ENCODE peak calls at places on chromosomes 16 and 17, in eight cellular contexts. N, K, H, D, C, Z, P and S are unnamed samples.
A peak's percentile ranks its signal among the peaks of the same experiment; 100 is the strongest.

GRCh38 chr17:19723967-19724366 is 7.6 kb upstream of the SLC47A2 start:
- DNase-seq in N (no peak), K (no peak), H (peak; percentile 83), D (no peak), C (no peak), Z (no peak), P (no peak), S (no peak)

GRCh38 chr17:41308251-41308917 is 725 bp downstream of the KRTAP16-1 start:
- DNase-seq in N (peak; percentile 40), K (no peak), H (peak; percentile 67), D (no peak), C (no peak), Z (peak; percentile 63), P (no peak), S (no peak)

GRCh38 chr16:2150418-2151187 is 2.2 kb downstream of the RAB26 start:
- DNase-seq in N (no peak), K (no peak), H (peak; percentile 70), D (no peak), C (peak; percentile 80), Z (peak; percentile 62), P (no peak), S (no peak)

GRCh38 chr16:82368041-82368440 is 198.0 kb upstream of the MPHOSPH6 start:
- DNase-seq in N (no peak), K (peak; percentile 38), H (no peak), D (no peak), C (peak; percentile 66), Z (no peak), P (no peak), S (peak; percentile 70)

GRCh38 chr16:25707553-25707952 is 15.8 kb downstream of the HS3ST4 start:
- DNase-seq in N (no peak), K (no peak), H (no peak), D (no peak), C (no peak), Z (no peak), P (no peak), S (no peak)

GRCh38 chr17:66915204-66915611 is 49.3 kb upstream of the CACNG4 start:
- DNase-seq in N (no peak), K (peak; percentile 39), H (no peak), D (no peak), C (peak; percentile 31), Z (peak; percentile 62), P (no peak), S (no peak)

GRCh38 chr17:11486726-11487310 is 111.5 kb upstream of the DNAH9 start:
- DNase-seq in N (no peak), K (no peak), H (no peak), D (no peak), C (no peak), Z (no peak), P (no peak), S (peak; percentile 70)

GRCh38 chr17:79983456-79983855 is 52.2 kb downstream of the TBC1D16 start:
- DNase-seq in N (no peak), K (no peak), H (peak; percentile 43), D (no peak), C (no peak), Z (peak; percentile 4), P (no peak), S (no peak)

GRCh38 chr17:35709874-35710273 is 21.6 kb upstream of the RASL10B start:
- DNase-seq in N (no peak), K (peak; percentile 7), H (no peak), D (no peak), C (no peak), Z (no peak), P (no peak), S (no peak)

GRCh38 chr17:73278465-73279453 is 17.1 kb upstream of the CPSF4L start:
- DNase-seq in N (no peak), K (no peak), H (no peak), D (no peak), C (no peak), Z (peak; percentile 65), P (no peak), S (no peak)

DNA sequence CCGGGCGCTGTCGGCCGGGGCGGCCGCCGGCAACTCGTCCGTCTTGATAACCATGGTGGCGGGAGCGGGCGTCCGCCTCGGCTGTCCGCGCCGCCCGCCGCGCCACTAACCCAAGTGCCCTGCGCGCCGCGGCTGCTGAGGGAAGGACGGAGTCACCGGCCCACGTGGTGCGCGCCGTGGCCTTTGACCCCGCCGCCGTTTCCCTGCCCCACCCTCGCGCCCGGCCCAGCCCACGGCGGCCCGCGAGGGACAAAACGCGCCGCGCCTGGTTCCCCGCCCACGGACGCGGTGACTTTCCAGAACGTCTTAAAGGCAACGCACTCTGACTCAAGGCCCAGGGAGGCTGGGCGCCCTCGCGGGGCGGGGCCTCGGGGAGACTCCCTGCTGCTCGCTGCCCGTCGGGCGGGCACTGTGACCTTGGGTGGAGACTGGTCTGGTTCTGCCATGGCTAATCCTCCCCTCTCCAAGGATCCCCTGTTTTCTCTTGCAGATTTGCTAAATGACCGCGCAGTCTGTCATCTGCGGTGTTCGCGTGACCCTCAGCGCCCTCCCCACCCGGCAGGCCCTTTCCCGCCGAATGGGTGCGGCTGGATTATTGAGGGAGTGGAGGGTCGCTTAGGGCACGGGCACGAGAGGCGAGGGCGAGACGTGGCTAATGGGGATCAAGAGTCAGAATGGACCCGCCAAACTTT is at the start of gene CLUH:
- DNase-seq in N (peak; percentile 83), K (peak; percentile 94), H (peak; percentile 96), D (peak; percentile 98), C (peak; percentile 79), Z (peak; percentile 98), P (peak; percentile 87), S (peak; percentile 98)
- TF ChIP-seq POLR2AphosphoS5 in N (peak; percentile 70), K (peak; percentile 81), H (peak; percentile 98), D (peak; percentile 93), C (peak; percentile 47), Z (peak; percentile 96), P (peak; percentile 54), S (peak; percentile 92)

DNA sequence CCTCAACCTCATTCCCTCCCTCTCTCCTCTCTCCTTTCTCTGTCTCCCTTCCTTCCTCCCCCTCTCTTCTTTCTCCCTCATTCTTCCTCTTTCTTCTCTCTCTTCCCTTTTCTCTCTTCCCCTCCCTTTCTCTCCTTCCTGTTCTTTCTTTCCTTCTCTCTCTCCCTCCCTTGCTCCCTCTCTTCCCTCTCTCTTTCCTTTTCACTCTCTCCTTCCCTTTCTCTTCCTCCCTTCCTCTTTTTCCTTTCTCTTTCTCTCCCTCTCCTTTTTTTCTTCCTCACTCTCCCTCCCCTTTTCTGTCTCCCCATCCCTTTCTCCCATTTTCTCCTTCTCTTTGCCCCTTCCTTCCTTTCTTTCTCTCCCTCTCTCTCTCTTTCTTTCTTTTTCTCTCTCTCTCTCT is 7.9 kb upstream of the ELAC2 start:
- DNase-seq in N (no peak), K (no peak), H (no peak), D (no peak), C (no peak), Z (no peak), P (no peak), S (no peak)
- H3K4me1 ChIP-seq in N (no peaks in the 10 kb centered on the region), K (peaks cover 9% of the 10 kb centered on the region), H (peaks cover 9% of the 10 kb centered on the region), D (no peaks in the 10 kb centered on the region), C (no peaks in the 10 kb centered on the region), Z (no peaks in the 10 kb centered on the region), P (no peaks in the 10 kb centered on the region), S (peaks cover 7% of the 10 kb centered on the region)

GRCh38 chr16:70691223-70692129 is 5.6 kb upstream of the MTSS2 start:
- DNase-seq in N (no peak), K (no peak), H (peak; percentile 91), D (no peak), C (no peak), Z (peak; percentile 69), P (no peak), S (no peak)

GRCh38 chr16:70689035-70689969 is 3.4 kb upstream of the MTSS2 start:
- DNase-seq in N (no peak), K (no peak), H (no peak), D (no peak), C (no peak), Z (peak; percentile 58), P (no peak), S (no peak)

GRCh38 chr16:70692130-70692470 is 6.2 kb upstream of the MTSS2 start:
- DNase-seq in N (no peak), K (no peak), H (no peak), D (no peak), C (no peak), Z (no peak), P (no peak), S (no peak)

GRCh38 chr16:70688266-70688742 is 2.5 kb upstream of the MTSS2 start:
- DNase-seq in N (no peak), K (no peak), H (no peak), D (no peak), C (peak; percentile 60), Z (peak; percentile 57), P (no peak), S (no peak)

DNA sequence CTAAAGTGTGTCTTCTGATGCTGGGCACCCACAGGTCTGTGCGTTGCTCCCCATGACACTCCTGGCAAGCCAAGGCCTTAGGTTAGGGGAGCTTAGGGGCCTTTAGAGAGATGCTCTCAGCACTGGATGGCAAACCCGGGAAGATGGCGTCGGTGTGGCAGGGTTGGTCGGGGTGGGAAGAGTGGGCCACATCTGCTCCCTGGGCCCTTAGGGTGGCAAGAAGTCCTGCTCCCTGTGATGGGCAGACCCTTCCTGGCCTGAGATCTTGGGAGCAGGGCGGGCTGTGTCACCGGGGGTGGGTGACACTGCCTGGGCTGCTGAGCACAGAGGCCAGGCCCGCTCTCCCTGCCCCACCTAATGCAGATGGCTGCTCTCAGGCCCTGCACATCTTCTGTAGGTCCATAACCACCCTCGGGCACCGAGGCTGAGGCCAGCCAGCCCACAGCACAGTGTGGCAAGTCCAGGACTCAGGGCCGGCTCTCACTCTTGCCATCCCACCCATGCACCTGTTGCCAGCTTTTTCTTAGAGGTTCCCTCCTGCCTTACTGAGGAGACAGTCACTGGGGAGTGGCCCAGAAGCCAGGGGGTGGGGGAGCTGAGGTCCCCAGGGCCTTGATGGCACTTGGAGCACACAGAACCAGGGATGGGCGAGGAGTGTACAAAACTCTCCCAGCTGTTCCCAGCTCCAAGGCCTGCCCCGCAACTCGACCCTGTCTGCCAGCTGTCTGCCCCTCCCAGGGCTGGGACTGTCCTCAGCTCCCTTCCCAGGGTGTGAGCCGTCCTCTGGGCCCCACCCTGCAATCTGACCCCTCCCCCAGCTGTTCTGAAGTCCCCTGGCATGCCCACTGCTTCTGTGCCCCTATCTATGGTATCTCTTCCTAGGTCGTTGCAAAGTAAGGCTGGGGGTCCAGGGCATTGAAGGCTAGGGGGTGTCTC is 4.4 kb upstream of the MTSS2 start:
- DNase-seq in N (no peak), K (no peak), H (no peak), D (no peak), C (no peak), Z (peak; percentile 65), P (no peak), S (no peak)
- H3K27ac ChIP-seq in N (no peak overlapping the region), K (no peak overlapping the region), H (peak overlapping the region; percentile 91), D (peak overlapping the region; percentile 98), C (no peak overlapping the region), Z (peak overlapping the region; percentile 87), P (no peak overlapping the region), S (peak overlapping the region; percentile 96)

GRCh38 chr17:75524971-75525805 is at the start of gene LLGL2:
- DNase-seq in N (no peak), K (peak; percentile 86), H (no peak), D (no peak), C (peak; percentile 93), Z (peak; percentile 94), P (no peak), S (no peak)
- TF ChIP-seq POLR2AphosphoS5 in N (no peak), K (peak; percentile 97), H (peak; percentile 17), D (peak; percentile 58), C (peak; percentile 68), Z (peak; percentile 83), P (peak; percentile 40), S (peak; percentile 46)

DNA sequence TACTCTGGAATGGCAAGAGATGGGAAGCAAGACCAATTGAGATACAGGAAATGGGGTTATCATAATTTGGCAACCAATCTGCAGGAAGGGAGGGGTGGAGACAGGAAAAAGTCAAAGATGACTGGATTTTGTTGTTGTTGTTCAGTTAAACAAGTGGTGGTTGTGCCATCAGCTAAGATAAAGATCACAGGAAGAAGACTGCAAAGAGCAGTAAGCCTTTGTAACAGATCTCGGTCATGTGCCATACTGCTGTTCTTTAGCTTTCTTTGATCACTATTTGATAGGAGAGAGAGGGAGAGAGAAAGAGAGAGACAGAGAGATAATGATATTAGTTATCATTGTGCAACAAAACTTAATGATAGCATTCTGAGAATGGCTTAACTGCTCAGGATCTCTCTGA is 404.8 kb downstream of the SHISA9 start:
- DNase-seq in N (no peak), K (no peak), H (no peak), D (no peak), C (no peak), Z (no peak), P (no peak), S (no peak)
- H3K4me1 ChIP-seq in N (peaks cover 5% of the 10 kb centered on the region), K (no peaks in the 10 kb centered on the region), H (no peaks in the 10 kb centered on the region), D (no peaks in the 10 kb centered on the region), C (no peaks in the 10 kb centered on the region), Z (no peaks in the 10 kb centered on the region), P (no peaks in the 10 kb centered on the region), S (no peaks in the 10 kb centered on the region)